ENCODE peak calls at places on chromosomes 1 and 21, in nine cellular contexts. N, T, M, Q, S, H, J, W and X are unnamed samples.

GRCh38 chr1:10795305-10796021 is 983 bp downstream of the CASZ1 start:
- DNase-seq in W (no peak), Q (peak; percentile 80), H (peak; percentile 77), S (peak; percentile 53), M (no peak), N (peak; percentile 42), T (peak; percentile 63), J (peak; percentile 42), X (no peak)

GRCh38 chr1:150022357-150022756 is 11.8 kb upstream of the OTUD7B start:
- DNase-seq in S (peak; percentile 56), H (no peak), N (no peak), T (no peak), M (no peak), J (no peak), W (no peak), Q (no peak), X (no peak)

GRCh38 chr1:154791292-154792278 is 78.5 kb downstream of the KCNN3 start:
- DNase-seq in W (no peak), H (peak; percentile 87), J (peak; percentile 70), Q (no peak), S (no peak), M (no peak), N (no peak), T (no peak), X (no peak)

GRCh38 chr1:200837931-200838571 is 34.7 kb upstream of the GPR25 start:
- DNase-seq in H (no peak), T (no peak), S (no peak), Q (no peak), M (no peak), N (no peak), J (no peak), W (no peak), X (no peak)

GRCh38 chr1:11042995-11043874 is 3.8 kb downstream of the MASP2 start:
- DNase-seq in T (peak; percentile 24), S (no peak), M (no peak), Q (peak; percentile 59), H (peak; percentile 62), N (no peak), J (no peak), W (no peak), X (no peak)

GRCh38 chr21:14616303-14617039 is 70.4 kb upstream of the SAMSN1 start:
- DNase-seq in N (no peak), J (no peak), H (no peak), S (no peak), T (no peak), M (no peak), W (no peak), Q (no peak), X (no peak)

GRCh38 chr1:91744973-91745648 is 140.8 kb downstream of the TGFBR3 start:
- DNase-seq in H (no peak), N (no peak), J (no peak), M (no peak), S (peak; percentile 67), T (no peak), Q (no peak), W (no peak), X (peak; percentile 67)

GRCh38 chr1:68346192-68346808 is 103.5 kb downstream of the RPE65 start:
- DNase-seq in M (no peak), T (no peak), N (no peak), W (no peak), S (no peak), H (peak; percentile 18), Q (no peak), J (no peak), X (no peak)

GRCh38 chr1:33143181-33143580 is 38.7 kb downstream of the TRIM62 start:
- DNase-seq in S (no peak), H (peak; percentile 76), M (no peak), W (no peak), Q (no peak), J (no peak), T (no peak), N (no peak), X (no peak)

GRCh38 chr1:245609354-245609753 is 454.6 kb downstream of the KIF26B start:
- DNase-seq in T (no peak), W (no peak), S (no peak), M (no peak), H (no peak), Q (no peak), N (no peak), J (no peak), X (no peak)

GRCh38 chr1:57403201-57403600 is 20.7 kb downstream of the DAB1 start:
- DNase-seq in J (no peak), T (no peak), H (no peak), N (no peak), Q (no peak), M (no peak), W (no peak), S (no peak), X (no peak)

GRCh38 chr1:12153181-12153785 is 13.5 kb upstream of the TNFRSF1B start:
- DNase-seq in J (peak; percentile 53), T (peak; percentile 80), Q (peak; percentile 76), H (peak; percentile 98), W (no peak), N (peak; percentile 61), S (no peak), M (no peak), X (peak; percentile 59)
- H3K4me1 ChIP-seq in J (peaks cover 13% of the 10 kb centered on the region), T (peaks cover 69% of the 10 kb centered on the region), Q (peaks cover 52% of the 10 kb centered on the region), H (peaks cover 20% of the 10 kb centered on the region), W (peaks cover 7% of the 10 kb centered on the region), N (peaks cover 15% of the 10 kb centered on the region), S (peaks cover 2% of the 10 kb centered on the region), M (no peaks in the 10 kb centered on the region), X (peaks cover 3% of the 10 kb centered on the region)

GRCh38 chr1:51044199-51044598 is 57.8 kb upstream of the C1orf185 start:
- DNase-seq in N (no peak), J (no peak), T (no peak), S (no peak), W (no peak), Q (no peak), M (no peak), H (peak; percentile 13), X (no peak)

GRCh38 chr1:51048021-51048420 is 54.0 kb upstream of the C1orf185 start:
- DNase-seq in Q (no peak), S (no peak), N (no peak), H (no peak), W (no peak), J (no peak), T (no peak), M (no peak), X (no peak)

GRCh38 chr1:51048670-51049069 is 53.4 kb upstream of the C1orf185 start:
- DNase-seq in J (no peak), Q (no peak), H (no peak), W (no peak), N (no peak), T (no peak), M (no peak), S (no peak), X (no peak)

GRCh38 chr1:51044834-51045233 is 57.2 kb upstream of the C1orf185 start:
- DNase-seq in W (no peak), J (no peak), Q (no peak), S (no peak), T (no peak), H (no peak), M (no peak), N (no peak), X (no peak)
- TF ChIP-seq CTCF in W (peak; percentile 24), J (peak; percentile 20), Q (peak; percentile 44), S (no peak), T (peak; percentile 39), H (peak; percentile 36), M (no peak), N (peak; percentile 23), X (peak; percentile 65)

GRCh38 chr1:21311016-21311415 is 20.8 kb upstream of the ECE1 start:
- DNase-seq in H (no peak), M (no peak), S (no peak), T (no peak), Q (no peak), W (no peak), N (no peak), J (no peak), X (no peak)

GRCh38 chr1:21308330-21308729 is 18.1 kb upstream of the ECE1 start:
- DNase-seq in J (no peak), T (no peak), H (peak; percentile 36), W (no peak), S (no peak), M (no peak), Q (no peak), N (no peak), X (no peak)

GRCh38 chr1:21307663-21308062 is 17.4 kb upstream of the ECE1 start:
- DNase-seq in N (no peak), J (no peak), W (no peak), S (no peak), Q (no peak), H (peak; percentile 77), T (no peak), M (no peak), X (no peak)

GRCh38 chr1:21307210-21307609 is 16.9 kb upstream of the ECE1 start:
- DNase-seq in J (no peak), M (no peak), H (no peak), T (no peak), Q (no peak), N (no peak), W (no peak), S (no peak), X (no peak)

DNA sequence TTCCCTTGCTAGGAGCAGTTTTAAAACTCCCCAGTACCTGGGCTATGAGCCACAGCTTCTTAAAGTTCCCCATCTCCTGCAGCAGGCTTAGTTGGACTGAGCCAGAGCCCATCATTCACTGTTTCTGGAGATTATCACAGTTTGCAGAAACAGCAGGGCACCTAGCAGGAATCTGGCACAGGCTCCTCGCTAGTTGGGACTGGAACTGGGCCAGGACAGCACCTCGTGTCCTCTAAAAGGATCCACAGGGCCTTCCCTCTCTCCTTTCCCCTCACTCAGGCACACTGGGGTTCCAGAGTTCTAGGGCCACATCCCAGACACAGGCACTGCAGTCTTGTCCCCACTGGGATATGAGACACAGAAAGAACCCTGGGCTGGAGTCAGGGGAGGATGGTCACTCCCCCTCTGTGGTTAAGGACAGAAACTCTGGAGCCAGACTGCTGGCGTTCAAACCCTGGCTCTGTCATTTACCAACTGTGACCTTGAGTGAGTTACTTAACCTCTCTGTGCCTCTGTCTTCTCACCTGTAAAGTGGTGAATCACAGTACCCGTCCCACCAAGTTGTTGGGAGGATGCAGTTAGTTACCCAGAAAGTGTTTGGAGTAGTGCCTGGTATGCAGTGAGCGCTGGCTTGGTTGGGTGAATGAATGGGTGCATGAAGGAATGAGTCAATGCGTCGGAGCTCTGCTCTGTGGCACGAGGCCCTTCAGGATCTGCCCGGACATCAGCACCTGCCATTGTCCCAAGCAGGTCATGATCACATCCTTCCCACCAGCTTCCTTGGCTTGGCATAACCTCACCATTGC is 18.8 kb upstream of the ECE1 start:
- DNase-seq in Q (no peak), J (peak; percentile 59), T (no peak), M (no peak), N (no peak), H (peak; percentile 83), S (peak; percentile 78), W (no peak), X (peak; percentile 87)
- H3K4me1 ChIP-seq in Q (peaks cover 9% of the 10 kb centered on the region), J (peaks cover 26% of the 10 kb centered on the region), T (peaks cover 37% of the 10 kb centered on the region), M (peaks cover 38% of the 10 kb centered on the region), N (no peaks in the 10 kb centered on the region), H (peaks cover 25% of the 10 kb centered on the region), S (peaks cover 66% of the 10 kb centered on the region), W (peaks cover 64% of the 10 kb centered on the region), X (peaks cover 85% of the 10 kb centered on the region)

DNA sequence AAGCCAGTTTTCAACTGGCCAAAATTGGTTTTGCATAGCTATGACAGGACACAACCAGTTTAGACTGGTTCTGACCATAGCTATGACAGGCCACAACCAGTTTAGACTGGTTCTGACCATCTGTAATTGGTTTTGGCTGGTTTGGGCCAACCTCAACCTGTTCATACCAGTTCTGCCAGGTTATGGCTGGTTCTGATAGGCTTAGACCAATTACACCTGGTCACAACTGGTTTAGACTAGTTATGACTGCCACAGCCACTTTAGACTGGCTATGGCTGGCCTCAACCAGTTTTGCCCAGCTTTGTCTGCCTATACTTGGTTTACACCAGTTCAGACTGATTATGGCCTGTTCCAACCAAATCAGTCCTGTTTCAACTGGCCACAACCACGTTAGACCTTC is 353.2 kb upstream of the CAMK1G start:
- DNase-seq in S (no peak), M (no peak), J (no peak), Q (no peak), W (no peak), T (no peak), H (no peak), N (no peak), X (no peak)
- TF ChIP-seq CTCF in S (no peak), M (no peak), J (no peak), Q (no peak), W (no peak), T (no peak), H (no peak), N (no peak), X (no peak)